ENCODE peak calls at places on chromosomes 13 and 19, in eight cellular contexts. One of them, this sample, is unnamed.

GRCh38 chr13:60990032-60990733 is 425.5 kb downstream of the PCDH20 start:
- DNase-seq in tibial nerve: no peak
- DNase-seq in right lobe of liver: no peak
- DNase-seq in kidney: no peak
- DNase-seq in OCI-LY7: peak; percentile 1
- DNase-seq in right atrium auricular region: no peak
- DNase-seq in adrenal gland: no peak
- DNase-seq in brain microvascular endothelial cell: no peak
- DNase-seq in this sample: no peak

GRCh38 chr13:111926501-111927180 is 140.3 kb upstream of the SOX1 start:
- DNase-seq in tibial nerve: no peak
- DNase-seq in right lobe of liver: no peak
- DNase-seq in kidney: no peak
- DNase-seq in OCI-LY7: no peak
- DNase-seq in right atrium auricular region: no peak
- DNase-seq in adrenal gland: no peak
- DNase-seq in brain microvascular endothelial cell: no peak
- DNase-seq in this sample: no peak

GRCh38 chr13:39656325-39656677 is 839 bp downstream of the COG6 start:
- DNase-seq in tibial nerve: no peak
- DNase-seq in right lobe of liver: no peak
- DNase-seq in kidney: no peak
- DNase-seq in OCI-LY7: peak; percentile 13
- DNase-seq in right atrium auricular region: no peak
- DNase-seq in adrenal gland: no peak
- DNase-seq in brain microvascular endothelial cell: no peak
- DNase-seq in this sample: no peak

GRCh38 chr19:728011-728410 is 19.3 kb downstream of the PALM start:
- DNase-seq in tibial nerve: no peak
- DNase-seq in right lobe of liver: peak; percentile 79
- DNase-seq in kidney: peak; percentile 96
- DNase-seq in OCI-LY7: no peak
- DNase-seq in right atrium auricular region: peak; percentile 78
- DNase-seq in adrenal gland: peak; percentile 71
- DNase-seq in brain microvascular endothelial cell: no peak
- DNase-seq in this sample: peak; percentile 67

GRCh38 chr13:97945792-97946419 is 7.6 kb upstream of the IPO5 start:
- DNase-seq in tibial nerve: no peak
- DNase-seq in right lobe of liver: no peak
- DNase-seq in kidney: no peak
- DNase-seq in OCI-LY7: no peak
- DNase-seq in right atrium auricular region: no peak
- DNase-seq in adrenal gland: no peak
- DNase-seq in brain microvascular endothelial cell: peak; percentile 28
- DNase-seq in this sample: no peak

GRCh38 chr19:48493718-48494515 is 17.7 kb downstream of the LMTK3 start:
- DNase-seq in tibial nerve: no peak
- DNase-seq in right lobe of liver: no peak
- DNase-seq in kidney: peak; percentile 85
- DNase-seq in OCI-LY7: no peak
- DNase-seq in right atrium auricular region: no peak
- DNase-seq in adrenal gland: no peak
- DNase-seq in brain microvascular endothelial cell: no peak
- DNase-seq in this sample: no peak

GRCh38 chr13:42040730-42041016 is 7.8 kb upstream of the DGKH start:
- DNase-seq in tibial nerve: no peak
- DNase-seq in right lobe of liver: no peak
- DNase-seq in kidney: no peak
- DNase-seq in OCI-LY7: no peak
- DNase-seq in right atrium auricular region: no peak
- DNase-seq in adrenal gland: no peak
- DNase-seq in brain microvascular endothelial cell: no peak
- DNase-seq in this sample: no peak

GRCh38 chr13:101018720-101019119 is 344.1 kb upstream of the TMTC4 start:
- DNase-seq in tibial nerve: no peak
- DNase-seq in right lobe of liver: no peak
- DNase-seq in kidney: no peak
- DNase-seq in OCI-LY7: no peak
- DNase-seq in right atrium auricular region: no peak
- DNase-seq in adrenal gland: no peak
- DNase-seq in brain microvascular endothelial cell: peak; percentile 53
- DNase-seq in this sample: no peak

GRCh38 chr19:49145485-49146407 is 9.4 kb downstream of the HRC start:
- DNase-seq in tibial nerve: peak; percentile 64
- DNase-seq in right lobe of liver: peak; percentile 79
- DNase-seq in kidney: peak; percentile 87
- DNase-seq in OCI-LY7: peak; percentile 93
- DNase-seq in right atrium auricular region: peak; percentile 91
- DNase-seq in adrenal gland: peak; percentile 75
- DNase-seq in brain microvascular endothelial cell: peak; percentile 67
- DNase-seq in this sample: peak; percentile 82

GRCh38 chr13:24500977-24501376 is 11.6 kb downstream of the PARP4 start:
- DNase-seq in tibial nerve: no peak
- DNase-seq in right lobe of liver: no peak
- DNase-seq in kidney: no peak
- DNase-seq in OCI-LY7: no peak
- DNase-seq in right atrium auricular region: no peak
- DNase-seq in adrenal gland: peak; percentile 22
- DNase-seq in brain microvascular endothelial cell: peak; percentile 58
- DNase-seq in this sample: no peak

GRCh38 chr13:24627090-24627714 is 53.0 kb upstream of the ATP12A start:
- DNase-seq in tibial nerve: no peak
- DNase-seq in right lobe of liver: no peak
- DNase-seq in kidney: no peak
- DNase-seq in OCI-LY7: no peak
- DNase-seq in right atrium auricular region: no peak
- DNase-seq in adrenal gland: no peak
- DNase-seq in brain microvascular endothelial cell: no peak
- DNase-seq in this sample: no peak

GRCh38 chr19:29188704-29189375 is 24.1 kb downstream of the UQCRFS1 start:
- DNase-seq in tibial nerve: no peak
- DNase-seq in right lobe of liver: no peak
- DNase-seq in kidney: no peak
- DNase-seq in OCI-LY7: no peak
- DNase-seq in right atrium auricular region: no peak
- DNase-seq in adrenal gland: no peak
- DNase-seq in brain microvascular endothelial cell: no peak
- DNase-seq in this sample: no peak

GRCh38 chr19:31355330-31356289 is 6.4 kb upstream of the TSHZ3 start:
- DNase-seq in tibial nerve: no peak
- DNase-seq in right lobe of liver: no peak
- DNase-seq in kidney: no peak
- DNase-seq in OCI-LY7: no peak
- DNase-seq in right atrium auricular region: no peak
- DNase-seq in adrenal gland: no peak
- DNase-seq in brain microvascular endothelial cell: no peak
- DNase-seq in this sample: no peak

GRCh38 chr19:12647490-12648071 is 19.0 kb downstream of the MAN2B1 start:
- DNase-seq in tibial nerve: no peak
- DNase-seq in right lobe of liver: peak; percentile 74
- DNase-seq in kidney: peak; percentile 93
- DNase-seq in OCI-LY7: no peak
- DNase-seq in right atrium auricular region: no peak
- DNase-seq in adrenal gland: peak; percentile 81
- DNase-seq in brain microvascular endothelial cell: peak; percentile 16
- DNase-seq in this sample: peak; percentile 79

GRCh38 chr19:9362905-9363304 is at the start of gene ZNF177:
- DNase-seq in tibial nerve: no peak
- DNase-seq in right lobe of liver: no peak
- DNase-seq in kidney: peak; percentile 70
- DNase-seq in OCI-LY7: no peak
- DNase-seq in right atrium auricular region: no peak
- DNase-seq in adrenal gland: no peak
- DNase-seq in brain microvascular endothelial cell: peak; percentile 5
- DNase-seq in this sample: no peak

GRCh38 chr13:20700288-20700687 is 3.2 kb upstream of the IL17D start:
- DNase-seq in tibial nerve: no peak
- DNase-seq in right lobe of liver: no peak
- DNase-seq in kidney: no peak
- DNase-seq in OCI-LY7: no peak
- DNase-seq in right atrium auricular region: no peak
- DNase-seq in adrenal gland: no peak
- DNase-seq in brain microvascular endothelial cell: no peak
- DNase-seq in this sample: no peak

GRCh38 chr19:11736696-11737095 is 2.0 kb downstream of the ZNF823 start:
- DNase-seq in tibial nerve: no peak
- DNase-seq in right lobe of liver: no peak
- DNase-seq in kidney: peak; percentile 77
- DNase-seq in OCI-LY7: peak; percentile 23
- DNase-seq in right atrium auricular region: peak; percentile 63
- DNase-seq in adrenal gland: peak; percentile 34
- DNase-seq in brain microvascular endothelial cell: peak; percentile 51
- DNase-seq in this sample: no peak

GRCh38 chr13:32187651-32188050 is 127.5 kb downstream of the ZAR1L start:
- DNase-seq in tibial nerve: no peak
- DNase-seq in right lobe of liver: no peak
- DNase-seq in kidney: no peak
- DNase-seq in OCI-LY7: no peak
- DNase-seq in right atrium auricular region: no peak
- DNase-seq in adrenal gland: no peak
- DNase-seq in brain microvascular endothelial cell: no peak
- DNase-seq in this sample: no peak

GRCh38 chr19:39224910-39225309 is 19.9 kb downstream of the IFNL3 start:
- DNase-seq in tibial nerve: no peak
- DNase-seq in right lobe of liver: no peak
- DNase-seq in kidney: no peak
- DNase-seq in OCI-LY7: peak; percentile 9
- DNase-seq in right atrium auricular region: no peak
- DNase-seq in adrenal gland: no peak
- DNase-seq in brain microvascular endothelial cell: no peak
- DNase-seq in this sample: no peak

GRCh38 chr19:1355258-1355973 is 28.3 kb upstream of the NDUFS7 start:
- DNase-seq in tibial nerve: no peak
- DNase-seq in right lobe of liver: no peak
- DNase-seq in kidney: no peak
- DNase-seq in OCI-LY7: peak; percentile 32
- DNase-seq in right atrium auricular region: no peak
- DNase-seq in adrenal gland: no peak
- DNase-seq in brain microvascular endothelial cell: no peak
- DNase-seq in this sample: no peak

GRCh38 chr19:51321799-51322198 is 10.4 kb downstream of the IGLON5 start:
- DNase-seq in tibial nerve: no peak
- DNase-seq in right lobe of liver: no peak
- DNase-seq in kidney: no peak
- DNase-seq in OCI-LY7: no peak
- DNase-seq in right atrium auricular region: no peak
- DNase-seq in adrenal gland: no peak
- DNase-seq in brain microvascular endothelial cell: no peak
- DNase-seq in this sample: no peak

GRCh38 chr13:86725105-86725504 is 925.9 kb upstream of the SLITRK6 start:
- DNase-seq in tibial nerve: no peak
- DNase-seq in right lobe of liver: no peak
- DNase-seq in kidney: no peak
- DNase-seq in OCI-LY7: no peak
- DNase-seq in right atrium auricular region: no peak
- DNase-seq in adrenal gland: no peak
- DNase-seq in brain microvascular endothelial cell: no peak
- DNase-seq in this sample: no peak
- TF ChIP-seq CTCF in tibial nerve: no peak
- TF ChIP-seq CTCF in right lobe of liver: no peak
- TF ChIP-seq CTCF in kidney: no peak
- TF ChIP-seq CTCF in OCI-LY7: peak; percentile 25
- TF ChIP-seq CTCF in right atrium auricular region: no peak
- TF ChIP-seq CTCF in adrenal gland: no peak
- TF ChIP-seq CTCF in brain microvascular endothelial cell: peak; percentile 37
- TF ChIP-seq CTCF in this sample: no peak

GRCh38 chr13:110529522-110530311 is 31.8 kb downstream of the RAB20 start:
- DNase-seq in tibial nerve: no peak
- DNase-seq in right lobe of liver: peak; percentile 76
- DNase-seq in kidney: no peak
- DNase-seq in OCI-LY7: no peak
- DNase-seq in right atrium auricular region: no peak
- DNase-seq in adrenal gland: no peak
- DNase-seq in brain microvascular endothelial cell: no peak
- DNase-seq in this sample: no peak
- H3K4me3 ChIP-seq in tibial nerve: no peak overlapping the region
- H3K4me3 ChIP-seq in right lobe of liver: no peak overlapping the region
- H3K4me3 ChIP-seq in kidney: no peak overlapping the region
- H3K4me3 ChIP-seq in OCI-LY7: no peak overlapping the region
- H3K4me3 ChIP-seq in right atrium auricular region: no peak overlapping the region
- H3K4me3 ChIP-seq in adrenal gland: no peak overlapping the region
- H3K4me3 ChIP-seq in brain microvascular endothelial cell: no peak overlapping the region
- H3K4me3 ChIP-seq in this sample: no peak overlapping the region

DNA sequence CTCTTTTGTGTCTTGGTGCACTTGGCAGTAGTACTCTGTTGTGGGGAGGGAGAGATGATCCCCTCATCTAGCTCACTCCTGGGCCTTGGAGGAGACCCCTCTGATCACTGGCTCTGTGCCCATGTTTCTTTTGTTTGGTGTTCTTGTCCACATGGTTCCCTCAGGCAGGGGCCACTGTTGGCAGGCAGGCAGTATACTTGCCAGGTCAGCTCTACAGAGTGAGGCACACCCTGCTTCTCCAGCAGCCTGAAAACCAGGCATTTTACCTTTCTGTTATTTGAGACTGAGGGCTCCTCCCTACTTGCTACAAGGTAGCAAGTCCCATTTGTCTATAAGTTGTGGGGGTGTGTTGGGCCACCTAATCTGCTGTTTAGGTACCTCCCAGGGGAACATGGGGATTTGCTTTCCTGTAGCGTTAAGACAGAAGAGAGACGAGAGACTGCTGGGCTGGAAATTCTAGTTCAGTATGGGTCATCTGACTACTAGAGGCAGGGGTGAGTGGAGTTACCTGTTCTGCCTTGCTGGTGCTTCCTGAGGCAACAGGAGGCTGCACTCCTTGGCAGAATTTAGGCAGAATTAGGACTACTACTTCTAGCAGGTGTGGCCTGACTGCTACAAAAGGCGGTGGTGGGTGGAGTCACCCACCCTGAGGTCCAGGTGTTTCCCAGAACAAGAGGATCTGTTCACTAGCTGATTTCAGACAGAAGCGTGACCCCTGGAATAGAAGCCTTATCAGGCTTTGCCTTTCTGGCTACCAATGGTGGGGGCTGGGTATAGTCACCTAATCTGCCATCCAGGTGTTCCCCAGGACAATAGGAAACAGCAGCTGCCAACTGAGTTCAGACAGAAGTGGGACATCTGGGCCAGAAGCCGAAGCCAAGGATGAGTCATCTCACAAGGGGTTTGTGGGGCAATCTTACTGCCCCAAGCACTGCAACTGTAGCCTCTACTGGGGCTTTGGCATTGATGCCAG is 843.0 kb upstream of the ATXN8OS start:
- DNase-seq in tibial nerve: no peak
- DNase-seq in right lobe of liver: no peak
- DNase-seq in kidney: no peak
- DNase-seq in OCI-LY7: no peak
- DNase-seq in right atrium auricular region: no peak
- DNase-seq in adrenal gland: no peak
- DNase-seq in brain microvascular endothelial cell: no peak
- DNase-seq in this sample: no peak
- H3K27ac ChIP-seq in tibial nerve: no peak overlapping the region
- H3K27ac ChIP-seq in right lobe of liver: no peak overlapping the region
- H3K27ac ChIP-seq in kidney: no peak overlapping the region
- H3K27ac ChIP-seq in OCI-LY7: no peak overlapping the region
- H3K27ac ChIP-seq in right atrium auricular region: no peak overlapping the region
- H3K27ac ChIP-seq in adrenal gland: no peak overlapping the region
- H3K27ac ChIP-seq in brain microvascular endothelial cell: no peak overlapping the region
- H3K27ac ChIP-seq in this sample: no peak overlapping the region

DNA sequence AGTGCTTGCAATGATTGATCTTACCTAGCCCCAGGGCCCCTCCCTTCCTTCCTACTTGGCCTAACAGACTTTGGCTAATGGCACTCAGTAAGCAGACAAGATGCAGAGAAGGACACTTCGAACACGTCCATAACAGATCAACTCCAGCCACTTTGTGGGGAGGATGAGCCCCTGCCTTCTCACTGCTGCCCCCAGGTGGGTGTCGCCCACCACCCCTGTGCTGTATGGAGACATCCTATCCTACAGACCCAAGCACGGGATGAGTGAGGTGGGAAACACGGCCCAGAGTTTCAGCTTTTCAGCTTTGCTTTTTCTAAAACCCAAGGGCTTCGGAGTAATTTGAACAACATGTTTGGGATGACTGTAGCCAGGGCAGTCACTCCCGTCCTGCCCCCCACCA is 5.5 kb downstream of the SLC7A1 start:
- DNase-seq in tibial nerve: no peak
- DNase-seq in right lobe of liver: no peak
- DNase-seq in kidney: no peak
- DNase-seq in OCI-LY7: no peak
- DNase-seq in right atrium auricular region: no peak
- DNase-seq in adrenal gland: no peak
- DNase-seq in brain microvascular endothelial cell: no peak
- DNase-seq in this sample: no peak
- TF ChIP-seq CTCF in tibial nerve: no peak
- TF ChIP-seq CTCF in right lobe of liver: no peak
- TF ChIP-seq CTCF in kidney: no peak
- TF ChIP-seq CTCF in OCI-LY7: peak; percentile 54
- TF ChIP-seq CTCF in right atrium auricular region: no peak
- TF ChIP-seq CTCF in adrenal gland: no peak
- TF ChIP-seq CTCF in brain microvascular endothelial cell: peak; percentile 38
- TF ChIP-seq CTCF in this sample: no peak

This sample was measured in lower lobe of right lung.